ENCODE peak calls at places on chromosomes 4 and X, in eight cellular contexts. R is A549; V is Panc1; H is HepG2; P is CD8-positive, alpha-beta T cell; L is gastrocnemius medialis; T is psoas muscle; J is HCT116. G is an unnamed sample.

GRCh38 chr4:94508841-94509240 is 57.1 kb downstream of the PDLIM5 start:
- ATAC-seq in H (no peak), L (no peak), T (no peak), R (no peak), V (no peak), J (no peak), P (no peak), G (no peak)

GRCh38 chr4:29726938-29727337 is 993.2 kb upstream of the PCDH7 start:
- ATAC-seq in L (no peak), T (no peak), P (no peak), V (no peak), J (no peak), R (no peak), H (no peak), G (no peak)

GRCh38 chrX:138982350-138982749 is 270.8 kb upstream of the FGF13 start:
- ATAC-seq in H (no peak), L (no peak), T (no peak), J (no peak), V (no peak), P (no peak), R (no peak), G (no peak)

GRCh38 chr4:9703391-9703790 is 78.0 kb upstream of the DRD5 start:
- ATAC-seq in H (no peak), J (peak; percentile 65), V (no peak), P (peak; percentile 79), T (no peak), L (no peak), R (no peak), G (no peak)

GRCh38 chr4:168688584-168688983 is 191.7 kb downstream of the PALLD start:
- ATAC-seq in L (no peak), H (no peak), V (no peak), J (no peak), R (no peak), T (no peak), P (no peak), G (no peak)

GRCh38 chr4:176868676-176869075 is 76.0 kb upstream of the VEGFC start:
- ATAC-seq in T (no peak), L (no peak), V (no peak), H (no peak), P (no peak), J (no peak), R (no peak), G (no peak)

GRCh38 chr4:1565598-1566295 is 118.4 kb downstream of the FAM53A start:
- ATAC-seq in R (peak; percentile 12), H (no peak), P (peak; percentile 71), T (no peak), L (no peak), V (no peak), J (no peak), G (no peak)

GRCh38 chr4:168835880-168836454 is 174.1 kb downstream of the CBR4 start:
- ATAC-seq in V (no peak), H (no peak), T (no peak), L (no peak), J (no peak), R (no peak), P (no peak), G (no peak)

GRCh38 chr4:54185380-54185779 is 43.7 kb upstream of the PDGFRA start:
- ATAC-seq in R (no peak), H (no peak), V (no peak), L (no peak), P (no peak), J (peak; percentile 97), T (no peak), G (no peak)

GRCh38 chr4:54186371-54186770 is 42.7 kb upstream of the PDGFRA start:
- ATAC-seq in R (no peak), V (no peak), P (no peak), L (no peak), H (no peak), J (no peak), T (no peak), G (no peak)

GRCh38 chr4:54187148-54187547 is 41.9 kb upstream of the PDGFRA start:
- ATAC-seq in T (no peak), L (no peak), H (peak; percentile 84), V (no peak), J (no peak), P (no peak), R (no peak), G (no peak)

GRCh38 chr4:54184581-54184980 is 44.5 kb upstream of the PDGFRA start:
- ATAC-seq in L (no peak), V (no peak), P (no peak), J (no peak), H (no peak), R (no peak), T (no peak), G (no peak)

GRCh38 chr4:54185871-54186270 is 43.2 kb upstream of the PDGFRA start:
- ATAC-seq in L (no peak), H (no peak), P (no peak), J (peak; percentile 27), R (no peak), V (no peak), T (no peak), G (no peak)
- TF ChIP-seq CTCF in L (no peak), H (no peak), P (no peak), J (no peak), R (no peak), V (no peak), T (no peak), G (no peak)

DNA sequence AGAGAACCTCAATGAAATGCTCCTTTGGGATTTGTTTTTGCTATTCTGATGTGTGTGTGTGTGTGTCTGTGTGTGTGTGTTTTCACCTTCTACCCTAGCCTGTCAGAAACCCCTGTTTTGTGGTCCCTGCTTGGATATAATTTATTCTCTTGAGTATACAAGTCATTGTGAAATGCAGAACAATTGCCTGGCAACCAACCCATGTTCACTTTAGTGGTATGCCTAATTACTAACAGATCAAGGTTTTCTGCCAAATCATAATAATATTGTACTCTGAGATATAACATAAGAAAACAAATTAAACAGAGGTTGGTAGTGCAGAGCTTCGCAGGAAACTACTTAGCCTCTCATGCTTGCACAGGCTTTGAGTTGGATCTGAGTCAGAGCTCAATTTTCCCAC is 7.0 kb upstream of the TET2 start:
- ATAC-seq in H (no peak), L (no peak), R (no peak), J (no peak), V (no peak), P (no peak), T (no peak), G (no peak)
- H3K4me1 ChIP-seq in H (peaks cover 7% of the 10 kb centered on the region), L (no peaks in the 10 kb centered on the region), R (no peaks in the 10 kb centered on the region), J (no peaks in the 10 kb centered on the region), V (no peaks in the 10 kb centered on the region), P (no peaks in the 10 kb centered on the region), T (no peaks in the 10 kb centered on the region), G (no peaks in the 10 kb centered on the region)

DNA sequence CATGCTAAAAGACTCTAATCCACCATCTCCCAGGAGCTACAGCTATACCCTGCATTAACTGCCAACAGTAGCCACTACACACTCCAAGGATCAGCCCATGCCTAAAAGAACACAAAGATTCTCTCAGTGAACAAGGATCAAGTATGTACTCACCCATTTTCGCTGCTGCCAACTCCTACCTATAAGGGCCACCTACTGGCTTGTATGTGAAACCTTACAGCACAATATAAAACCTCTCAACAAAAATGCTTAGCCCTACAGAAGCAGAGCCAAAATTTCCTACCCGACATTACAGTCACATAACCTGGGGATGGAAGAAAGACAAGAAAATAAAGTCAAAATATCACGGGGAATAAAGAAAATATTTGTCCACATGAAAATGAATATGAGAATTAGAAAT is 562.8 kb upstream of the POU3F4 start:
- ATAC-seq in R (no peak), L (no peak), H (no peak), P (no peak), V (no peak), J (no peak), T (no peak), G (no peak)
- TF ChIP-seq CTCF in R (no peak), L (no peak), H (no peak), P (no peak), V (no peak), J (no peak), T (no peak), G (no peak)

GRCh38 chrX:104098151-104098808 is 14.0 kb upstream of the ZCCHC18 start:
- ATAC-seq in R (peak; percentile 84), H (peak; percentile 31), V (peak; percentile 87), P (peak; percentile 77), T (no peak), J (peak; percentile 77), L (no peak), G (no peak)
- H3K4me1 ChIP-seq in R (no peaks in the 10 kb centered on the region), H (no peaks in the 10 kb centered on the region), V (no peaks in the 10 kb centered on the region), P (no peaks in the 10 kb centered on the region), T (no peaks in the 10 kb centered on the region), J (no peaks in the 10 kb centered on the region), L (no peaks in the 10 kb centered on the region), G (no peaks in the 10 kb centered on the region)

DNA sequence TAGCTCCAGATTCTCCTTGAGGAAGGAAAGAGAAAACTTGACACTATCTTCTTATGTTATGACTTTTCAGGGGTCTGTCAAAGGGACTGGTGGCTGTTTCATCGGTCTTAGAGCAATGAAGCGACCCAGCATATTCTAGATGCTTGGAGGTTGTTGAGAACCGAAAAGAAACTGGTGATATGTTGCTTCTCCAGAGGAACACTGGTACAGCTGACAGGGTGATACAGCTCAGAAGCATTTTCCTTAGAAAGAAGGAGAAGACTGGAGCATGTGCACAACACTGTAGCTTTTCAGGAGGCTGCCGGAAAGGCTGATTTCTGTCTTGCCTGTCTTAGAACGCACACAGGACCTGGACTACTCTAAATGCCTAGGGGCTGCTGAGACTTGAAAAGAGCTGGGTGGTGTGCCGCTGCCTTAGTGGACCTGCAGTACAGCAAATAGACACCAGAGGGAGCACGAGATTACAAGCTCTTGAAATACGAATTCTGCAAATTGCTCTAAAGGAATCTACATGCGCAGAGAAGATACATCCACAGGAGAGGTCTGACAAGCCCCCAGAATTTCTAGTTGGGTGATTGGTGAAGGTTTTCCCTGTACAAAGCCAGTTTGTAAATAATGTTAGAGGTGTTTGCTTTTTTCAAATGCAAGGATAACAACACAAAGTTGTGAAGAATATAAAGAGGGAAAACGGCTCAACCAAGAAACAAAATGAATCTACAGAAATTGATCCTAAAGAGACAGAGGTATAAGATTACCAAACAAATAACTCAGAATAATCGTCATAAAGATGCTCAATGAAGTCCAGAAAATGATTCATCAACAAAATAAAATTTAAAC is 223.1 kb upstream of the DMD start:
- ATAC-seq in P (no peak), H (peak; percentile 61), V (no peak), T (peak; percentile 59), J (no peak), R (peak; percentile 31), L (no peak), G (peak; percentile 60)
- TF ChIP-seq CTCF in P (no peak), H (peak; percentile 60), V (peak; percentile 76), T (peak; percentile 94), J (no peak), R (peak; percentile 32), L (peak; percentile 91), G (peak; percentile 57)

DNA sequence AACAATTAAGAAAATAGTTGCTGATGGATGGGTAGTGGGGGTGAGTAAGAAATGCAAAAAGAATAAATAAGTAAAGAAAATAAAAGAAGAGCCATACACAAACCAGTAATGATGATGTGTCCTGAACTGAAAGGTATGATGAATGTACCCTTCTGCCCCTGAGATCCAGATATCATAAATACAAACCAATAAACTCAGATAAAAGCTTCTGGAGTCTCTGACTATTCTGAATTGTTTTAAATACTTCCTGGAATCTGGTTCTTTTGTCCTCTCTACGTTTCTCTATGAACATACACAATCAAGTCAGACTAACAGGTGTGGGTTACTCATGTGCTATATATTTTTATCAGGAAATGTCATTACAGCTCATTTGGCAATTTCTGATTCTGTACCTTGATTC is 153.4 kb downstream of the PPP1R2C start:
- ATAC-seq in H (no peak), L (no peak), J (no peak), T (no peak), P (no peak), V (no peak), R (no peak), G (no peak)
- H3K4me1 ChIP-seq in H (no peaks in the 10 kb centered on the region), L (no peaks in the 10 kb centered on the region), J (no peaks in the 10 kb centered on the region), T (no peaks in the 10 kb centered on the region), P (no peaks in the 10 kb centered on the region), V (no peaks in the 10 kb centered on the region), R (no peaks in the 10 kb centered on the region), G (no peaks in the 10 kb centered on the region)